ENCODE peak calls at places on chromosomes 12 and 14, in five cellular contexts. Z is kidney epithelial cell, J is left ventricle myocardium inferior, V is psoas muscle, T is AG09309. G is an unnamed sample.

GRCh38 chr12:68245071-68246021 is 8.1 kb downstream of the IL22 start:
- DNase-seq in J (no peak), Z (no peak), V (no peak), T (no peak), G (no peak)

GRCh38 chr14:95463173-95463901 is 53.1 kb downstream of the SYNE3 start:
- DNase-seq in V (peak), J (no peak), T (no peak), Z (no peak), G (no peak)

GRCh38 chr14:101755591-101756324 is 5.8 kb upstream of the PPP2R5C start:
- DNase-seq in T (no peak), Z (no peak), V (no peak), J (no peak), G (no peak)

GRCh38 chr12:292186-292585 is 29.6 kb upstream of the SLC6A13 start:
- DNase-seq in J (no peak), T (no peak), Z (no peak), V (no peak), G (no peak)

GRCh38 chr12:54565658-54566552 is 16.5 kb downstream of the PDE1B start:
- DNase-seq in J (no peak), V (no peak), T (no peak), Z (no peak), G (no peak)

GRCh38 chr14:56491299-56492285 is 88.0 kb upstream of the TMEM260 start:
- DNase-seq in J (no peak), T (no peak), Z (peak), V (no peak), G (no peak)

GRCh38 chr12:59396519-59396918 is 199.3 kb upstream of the SLC16A7 start:
- DNase-seq in J (no peak), Z (no peak), T (no peak), V (no peak), G (no peak)

GRCh38 chr14:59870277-59871165 is at the start of gene RTN1:
- DNase-seq in Z (no peak), V (peak), J (peak), T (no peak), G (no peak)

GRCh38 chr12:65668981-65669695 is 155.1 kb upstream of the HMGA2 start:
- DNase-seq in V (no peak), T (no peak), Z (no peak), J (no peak), G (no peak)

GRCh38 chr14:91231446-91231845 is 13.1 kb downstream of the GPR68 start:
- DNase-seq in Z (no peak), V (no peak), J (no peak), T (no peak), G (no peak)

GRCh38 chr12:12331244-12331771 is 18.7 kb downstream of the MANSC1 start:
- DNase-seq in J (no peak), Z (no peak), V (no peak), T (no peak), G (no peak)

GRCh38 chr12:92041742-92042141 is 103.9 kb downstream of the BTG1 start:
- DNase-seq in J (no peak), V (no peak), Z (no peak), T (no peak), G (no peak)

GRCh38 chr12:52522346-52523011 is 2.3 kb upstream of the KRT5 start:
- DNase-seq in T (no peak), J (no peak), V (no peak), Z (no peak), G (no peak)

GRCh38 chr12:28876423-28876822 is 272.7 kb upstream of the FAR2 start:
- DNase-seq in J (no peak), V (no peak), Z (no peak), T (no peak), G (no peak)

GRCh38 chr14:87156878-87157277 is 836.1 kb downstream of the GALC start:
- DNase-seq in V (no peak), J (no peak), T (no peak), Z (no peak), G (no peak)

GRCh38 chr14:69539631-69540410 is 34.9 kb downstream of the CCDC177 start:
- DNase-seq in J (no peak), V (peak), Z (no peak), T (peak), G (no peak)

GRCh38 chr14:91405241-91405721 is 12.3 kb downstream of the CCDC88C start:
- DNase-seq in V (no peak), T (no peak), Z (no peak), J (no peak), G (no peak)

GRCh38 chr14:22416193-22416592 is 172.8 kb downstream of the DAD1 start:
- DNase-seq in Z (no peak), T (no peak), J (no peak), V (no peak), G (no peak)

GRCh38 chr12:21502164-21502496 is 541 bp downstream of the GOLT1B start:
- DNase-seq in T (no peak), V (no peak), Z (no peak), J (no peak), G (no peak)

GRCh38 chr12:30880061-30880460 is 46.5 kb upstream of the TSPAN11 start:
- DNase-seq in T (no peak), Z (no peak), J (no peak), V (no peak), G (no peak)

GRCh38 chr12:55935742-55936151 is 4.8 kb downstream of the DGKA start:
- DNase-seq in J (peak), V (peak), T (no peak), Z (no peak), G (no peak)

GRCh38 chr14:54653764-54654469 is 87.0 kb downstream of the SAMD4A start:
- DNase-seq in Z (no peak), J (peak), V (peak), T (no peak), G (no peak)

GRCh38 chr12:80936642-80937390 is 918 bp downstream of the LIN7A start:
- DNase-seq in T (no peak), V (peak), Z (no peak), J (peak), G (no peak)

GRCh38 chr12:65640489-65640901 is 183.8 kb upstream of the HMGA2 start:
- DNase-seq in V (no peak), J (no peak), Z (no peak), T (no peak), G (no peak)

GRCh38 chr14:105335735-105336476 is 21.4 kb downstream of the PACS2 start:
- DNase-seq in J (peak), V (no peak), T (no peak), Z (no peak), G (no peak)

GRCh38 chr12:109439181-109439580 is 37.9 kb downstream of the KCTD10 start:
- DNase-seq in Z (no peak), V (no peak), T (no peak), J (no peak), G (no peak)

GRCh38 chr12:121538699-121539061 is 42.1 kb downstream of the KDM2B start:
- DNase-seq in V (no peak), T (no peak), Z (no peak), J (no peak), G (no peak)

GRCh38 chr12:42981379-42981778 is 391.8 kb upstream of the PRICKLE1 start:
- DNase-seq in V (no peak), Z (no peak), T (no peak), J (no peak), G (no peak)

GRCh38 chr14:35222324-35222723 is 69.9 kb upstream of the PSMA6 start:
- DNase-seq in Z (no peak), T (no peak), J (no peak), V (no peak), G (no peak)

GRCh38 chr14:92955381-92955780 is 32.4 kb downstream of the CHGA start:
- DNase-seq in V (no peak), J (peak), T (no peak), Z (no peak), G (no peak)

GRCh38 chr14:68458840-68459469 is 333.9 kb downstream of the ZFP36L1 start:
- DNase-seq in V (peak), Z (peak), J (peak), T (peak), G (no peak)

GRCh38 chr14:29085546-29085945 is 319.0 kb downstream of the FOXG1 start:
- DNase-seq in Z (no peak), T (no peak), V (no peak), J (no peak), G (no peak)
- TF ChIP-seq CTCF in Z (peak), T (peak), V (no peak), J (no peak), G (peak)

DNA sequence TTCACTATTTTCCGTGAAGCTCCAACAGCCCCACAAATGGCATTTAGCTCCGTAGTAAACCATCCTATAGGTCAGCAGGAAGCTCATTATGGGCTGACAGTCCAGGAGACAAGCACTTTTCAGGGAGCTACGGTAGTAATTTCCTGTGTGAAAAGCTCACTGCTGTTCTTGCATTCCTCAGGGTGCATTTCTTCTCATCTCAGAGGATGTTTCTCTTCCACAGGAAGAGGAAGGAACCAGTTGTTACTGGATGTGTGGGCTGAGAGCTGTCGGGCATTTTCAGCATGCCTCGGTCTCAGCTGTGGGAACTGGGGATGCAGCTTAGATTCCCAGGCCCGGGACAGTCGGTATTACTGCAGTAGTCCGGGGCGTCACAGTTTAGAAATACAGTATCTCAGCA is 72.7 kb downstream of the GALNT4 start:
- DNase-seq in J (peak), Z (no peak), V (peak), T (peak), G (peak)
- H3K4me3 ChIP-seq in J (peak), Z (no peak), V (peak), T (no peak), G (no peak)

GRCh38 chr14:74018704-74019407 is at the start of the genes BBOF1 and ENTPD5:
- DNase-seq in J (peak), T (peak), Z (no peak), V (peak), G (peak)
- TF ChIP-seq CTCF in J (no peak), T (no peak), Z (no peak), V (no peak), G (no peak)

GRCh38 chr12:53539526-53539925 is 32.2 kb upstream of the NPFF start:
- DNase-seq in V (no peak), Z (no peak), J (no peak), T (no peak), G (no peak)
- H3K4me3 ChIP-seq in V (no peak), Z (no peak), J (no peak), T (no peak), G (no peak)

GRCh38 chr12:118964988-118965387 is 16.4 kb upstream of the SRRM4 start:
- DNase-seq in V (no peak), Z (no peak), J (no peak), T (no peak), G (no peak)
- TF ChIP-seq CTCF in V (no peak), Z (no peak), J (no peak), T (no peak), G (no peak)

G was measured in AG04449.